ENCODE peak calls at places on chromosomes 13 and 19, in eight cellular contexts. One of them, this sample, is unnamed.

GRCh38 chr13:44465318-44465717 is 91.7 kb downstream of the SERP2 start:
- DNase-seq in adrenal gland: no peak
- DNase-seq in suprapubic skin: no peak
- DNase-seq in tibial nerve: no peak
- DNase-seq in stomach: no peak
- DNase-seq in transverse colon: no peak
- DNase-seq in gastrocnemius medialis: no peak
- DNase-seq in IMR-90: peak; percentile 55
- DNase-seq in this sample: no peak

GRCh38 chr13:18954254-18954653 is 227.4 kb downstream of the TUBA3C start:
- DNase-seq in adrenal gland: no peak
- DNase-seq in suprapubic skin: peak; percentile 60
- DNase-seq in tibial nerve: no peak
- DNase-seq in stomach: no peak
- DNase-seq in transverse colon: no peak
- DNase-seq in gastrocnemius medialis: no peak
- DNase-seq in IMR-90: no peak
- DNase-seq in this sample: no peak

GRCh38 chr19:23311551-23311950 is 61.4 kb upstream of the ZNF724 start:
- DNase-seq in adrenal gland: no peak
- DNase-seq in suprapubic skin: no peak
- DNase-seq in tibial nerve: no peak
- DNase-seq in stomach: no peak
- DNase-seq in transverse colon: no peak
- DNase-seq in gastrocnemius medialis: no peak
- DNase-seq in IMR-90: no peak
- DNase-seq in this sample: no peak

GRCh38 chr19:31448221-31448657 is 99.0 kb upstream of the TSHZ3 start:
- DNase-seq in adrenal gland: peak; percentile 15
- DNase-seq in suprapubic skin: peak; percentile 69
- DNase-seq in tibial nerve: peak; percentile 15
- DNase-seq in stomach: peak; percentile 26
- DNase-seq in transverse colon: peak; percentile 29
- DNase-seq in gastrocnemius medialis: peak; percentile 27
- DNase-seq in IMR-90: peak; percentile 89
- DNase-seq in this sample: peak; percentile 27

GRCh38 chr19:3423183-3423829 is 56.9 kb downstream of the NFIC start:
- DNase-seq in adrenal gland: peak; percentile 77
- DNase-seq in suprapubic skin: no peak
- DNase-seq in tibial nerve: no peak
- DNase-seq in stomach: no peak
- DNase-seq in transverse colon: no peak
- DNase-seq in gastrocnemius medialis: no peak
- DNase-seq in IMR-90: peak; percentile 28
- DNase-seq in this sample: no peak

GRCh38 chr13:97976551-97977375 is 23.3 kb downstream of the IPO5 start:
- DNase-seq in adrenal gland: peak; percentile 4
- DNase-seq in suprapubic skin: peak; percentile 68
- DNase-seq in tibial nerve: no peak
- DNase-seq in stomach: no peak
- DNase-seq in transverse colon: peak; percentile 16
- DNase-seq in gastrocnemius medialis: no peak
- DNase-seq in IMR-90: no peak
- DNase-seq in this sample: no peak

GRCh38 chr13:112888238-112889111 is 80.5 kb upstream of the MCF2L start:
- DNase-seq in adrenal gland: no peak
- DNase-seq in suprapubic skin: no peak
- DNase-seq in tibial nerve: no peak
- DNase-seq in stomach: no peak
- DNase-seq in transverse colon: no peak
- DNase-seq in gastrocnemius medialis: no peak
- DNase-seq in IMR-90: no peak
- DNase-seq in this sample: no peak

GRCh38 chr13:77737583-77738200 is 40.2 kb downstream of the SLAIN1 start:
- DNase-seq in adrenal gland: no peak
- DNase-seq in suprapubic skin: no peak
- DNase-seq in tibial nerve: no peak
- DNase-seq in stomach: no peak
- DNase-seq in transverse colon: no peak
- DNase-seq in gastrocnemius medialis: no peak
- DNase-seq in IMR-90: no peak
- DNase-seq in this sample: no peak

GRCh38 chr19:1361601-1362384 is 21.9 kb upstream of the NDUFS7 start:
- DNase-seq in adrenal gland: no peak
- DNase-seq in suprapubic skin: no peak
- DNase-seq in tibial nerve: no peak
- DNase-seq in stomach: no peak
- DNase-seq in transverse colon: no peak
- DNase-seq in gastrocnemius medialis: no peak
- DNase-seq in IMR-90: peak; percentile 78
- DNase-seq in this sample: no peak

GRCh38 chr19:1360818-1361461 is 22.8 kb upstream of the NDUFS7 start:
- DNase-seq in adrenal gland: peak; percentile 72
- DNase-seq in suprapubic skin: no peak
- DNase-seq in tibial nerve: peak; percentile 55
- DNase-seq in stomach: no peak
- DNase-seq in transverse colon: peak; percentile 35
- DNase-seq in gastrocnemius medialis: no peak
- DNase-seq in IMR-90: peak; percentile 79
- DNase-seq in this sample: peak; percentile 47

GRCh38 chr19:1362385-1363257 is 21.1 kb upstream of the NDUFS7 start:
- DNase-seq in adrenal gland: no peak
- DNase-seq in suprapubic skin: no peak
- DNase-seq in tibial nerve: no peak
- DNase-seq in stomach: no peak
- DNase-seq in transverse colon: no peak
- DNase-seq in gastrocnemius medialis: no peak
- DNase-seq in IMR-90: no peak
- DNase-seq in this sample: no peak

GRCh38 chr19:1357695-1358094 is 26.0 kb upstream of the NDUFS7 start:
- DNase-seq in adrenal gland: no peak
- DNase-seq in suprapubic skin: no peak
- DNase-seq in tibial nerve: no peak
- DNase-seq in stomach: no peak
- DNase-seq in transverse colon: no peak
- DNase-seq in gastrocnemius medialis: no peak
- DNase-seq in IMR-90: no peak
- DNase-seq in this sample: no peak

GRCh38 chr19:1360126-1360817 is 23.4 kb upstream of the NDUFS7 start:
- DNase-seq in adrenal gland: no peak
- DNase-seq in suprapubic skin: no peak
- DNase-seq in tibial nerve: no peak
- DNase-seq in stomach: no peak
- DNase-seq in transverse colon: no peak
- DNase-seq in gastrocnemius medialis: no peak
- DNase-seq in IMR-90: no peak
- DNase-seq in this sample: no peak
- H3K4me3 ChIP-seq in adrenal gland: no peak overlapping the region
- H3K4me3 ChIP-seq in suprapubic skin: peak overlapping the region; percentile 33
- H3K4me3 ChIP-seq in tibial nerve: no peak overlapping the region
- H3K4me3 ChIP-seq in stomach: no peak overlapping the region
- H3K4me3 ChIP-seq in transverse colon: peak overlapping the region; percentile 18
- H3K4me3 ChIP-seq in gastrocnemius medialis: no peak overlapping the region
- H3K4me3 ChIP-seq in IMR-90: no peak overlapping the region
- H3K4me3 ChIP-seq in this sample: no peak overlapping the region

GRCh38 chr13:26051231-26052135 is at the start of gene SHISA2:
- DNase-seq in adrenal gland: peak; percentile 10
- DNase-seq in suprapubic skin: no peak
- DNase-seq in tibial nerve: no peak
- DNase-seq in stomach: peak; percentile 45
- DNase-seq in transverse colon: no peak
- DNase-seq in gastrocnemius medialis: no peak
- DNase-seq in IMR-90: peak; percentile 31
- DNase-seq in this sample: no peak

GRCh38 chr13:26052136-26052736 is 420 bp upstream of the SHISA2 start:
- DNase-seq in adrenal gland: no peak
- DNase-seq in suprapubic skin: no peak
- DNase-seq in tibial nerve: no peak
- DNase-seq in stomach: no peak
- DNase-seq in transverse colon: no peak
- DNase-seq in gastrocnemius medialis: no peak
- DNase-seq in IMR-90: no peak
- DNase-seq in this sample: no peak

GRCh38 chr13:26048745-26049144 is 3.1 kb downstream of the SHISA2 start:
- DNase-seq in adrenal gland: no peak
- DNase-seq in suprapubic skin: no peak
- DNase-seq in tibial nerve: no peak
- DNase-seq in stomach: no peak
- DNase-seq in transverse colon: no peak
- DNase-seq in gastrocnemius medialis: no peak
- DNase-seq in IMR-90: no peak
- DNase-seq in this sample: no peak

GRCh38 chr13:26053418-26053980 is 1.7 kb upstream of the SHISA2 start:
- DNase-seq in adrenal gland: no peak
- DNase-seq in suprapubic skin: no peak
- DNase-seq in tibial nerve: no peak
- DNase-seq in stomach: no peak
- DNase-seq in transverse colon: no peak
- DNase-seq in gastrocnemius medialis: no peak
- DNase-seq in IMR-90: no peak
- DNase-seq in this sample: no peak

DNA sequence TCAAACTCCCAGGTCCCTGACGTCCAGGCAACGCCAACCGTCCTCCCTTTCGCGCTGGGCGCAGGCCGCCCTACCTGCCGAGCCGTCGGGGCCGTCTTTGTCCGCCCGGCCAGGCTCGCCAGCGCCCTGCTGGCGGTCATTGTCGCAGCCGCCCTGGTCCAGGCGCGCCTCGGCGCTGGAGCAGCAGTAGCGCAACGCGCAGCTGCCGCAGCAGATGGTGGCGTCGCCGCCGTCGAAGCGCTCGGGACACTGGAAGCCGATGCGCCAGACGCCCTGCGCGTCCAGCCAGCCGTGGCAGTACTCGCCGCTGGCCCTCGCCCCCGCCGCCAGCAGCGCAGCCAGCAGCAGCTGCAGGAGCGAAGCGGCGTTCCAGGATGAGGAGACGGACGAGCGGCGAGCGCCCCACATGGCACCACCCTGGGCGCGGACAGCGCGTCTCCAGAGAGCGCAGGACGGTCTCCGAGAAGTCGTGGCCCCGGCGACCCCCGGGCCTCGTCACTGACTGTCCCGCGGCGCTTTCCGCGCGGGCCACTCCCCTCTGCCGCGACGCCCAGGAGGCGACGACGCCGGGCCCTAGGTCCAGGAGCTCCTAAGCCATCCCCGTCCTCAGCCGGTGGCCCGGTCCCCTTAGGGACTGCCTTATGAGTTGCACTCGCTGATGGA is 1.1 kb downstream of the SHISA2 start:
- DNase-seq in adrenal gland: no peak
- DNase-seq in suprapubic skin: no peak
- DNase-seq in tibial nerve: no peak
- DNase-seq in stomach: peak; percentile 49
- DNase-seq in transverse colon: no peak
- DNase-seq in gastrocnemius medialis: peak; percentile 20
- DNase-seq in IMR-90: no peak
- DNase-seq in this sample: no peak
- TF ChIP-seq CTCF in adrenal gland: no peak
- TF ChIP-seq CTCF in suprapubic skin: no peak
- TF ChIP-seq CTCF in tibial nerve: no peak
- TF ChIP-seq CTCF in stomach: no peak
- TF ChIP-seq CTCF in transverse colon: no peak
- TF ChIP-seq CTCF in gastrocnemius medialis: no peak
- TF ChIP-seq CTCF in IMR-90: no peak
- TF ChIP-seq CTCF in this sample: no peak

DNA sequence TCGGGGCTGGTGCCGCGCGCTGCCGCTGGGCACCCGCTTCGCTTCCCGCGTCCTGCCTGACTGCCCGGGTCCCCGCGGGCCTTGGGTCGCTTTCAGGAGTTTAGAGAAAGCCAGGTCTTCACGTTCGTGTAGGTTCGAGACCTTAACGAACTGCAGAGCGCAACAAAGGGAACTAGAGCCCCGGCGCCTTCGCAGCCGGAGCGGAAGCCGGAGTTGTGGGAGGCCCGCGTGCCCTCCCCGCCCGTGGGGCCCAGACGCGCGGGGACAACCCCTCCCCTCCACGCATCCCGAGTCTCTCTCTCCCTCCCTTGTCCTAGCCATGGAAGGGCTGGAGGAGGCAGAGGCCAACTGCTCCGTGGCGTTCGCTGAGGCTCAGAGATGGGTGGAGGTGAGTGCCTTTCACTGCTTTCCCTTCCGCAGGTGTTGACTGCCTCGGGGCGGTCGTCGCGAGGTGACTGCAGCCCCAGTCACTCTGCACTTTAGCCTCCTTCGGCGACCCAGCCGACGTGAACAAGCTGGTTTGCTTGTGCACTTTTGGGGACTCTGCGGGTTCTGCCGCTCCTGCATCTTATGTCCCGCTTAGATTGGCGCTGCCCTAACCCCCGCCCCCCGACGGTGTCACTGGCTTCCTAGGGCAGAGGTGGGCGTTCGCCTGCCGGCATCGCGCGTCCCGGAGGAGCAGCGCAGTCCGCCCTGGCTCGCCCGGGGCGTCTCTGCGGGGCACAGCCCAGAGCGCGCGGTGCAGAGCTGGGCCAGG is 387 bp downstream of the LMO7 start:
- DNase-seq in adrenal gland: peak; percentile 8
- DNase-seq in suprapubic skin: no peak
- DNase-seq in tibial nerve: no peak
- DNase-seq in stomach: no peak
- DNase-seq in transverse colon: peak; percentile 25
- DNase-seq in gastrocnemius medialis: no peak
- DNase-seq in IMR-90: peak; percentile 46
- DNase-seq in this sample: no peak
- TF ChIP-seq POLR2A in adrenal gland: no peak
- TF ChIP-seq POLR2A in suprapubic skin: no peak
- TF ChIP-seq POLR2A in tibial nerve: no peak
- TF ChIP-seq POLR2A in stomach: no peak
- TF ChIP-seq POLR2A in transverse colon: no peak
- TF ChIP-seq POLR2A in gastrocnemius medialis: no peak
- TF ChIP-seq POLR2A in IMR-90: no peak
- TF ChIP-seq POLR2A in this sample: no peak

GRCh38 chr13:106129993-106130392 is 405.5 kb downstream of the EFNB2 start:
- DNase-seq in adrenal gland: no peak
- DNase-seq in suprapubic skin: no peak
- DNase-seq in tibial nerve: no peak
- DNase-seq in stomach: no peak
- DNase-seq in transverse colon: no peak
- DNase-seq in gastrocnemius medialis: no peak
- DNase-seq in IMR-90: no peak
- DNase-seq in this sample: no peak

GRCh38 chr13:106133025-106133424 is 402.4 kb downstream of the EFNB2 start:
- DNase-seq in adrenal gland: no peak
- DNase-seq in suprapubic skin: no peak
- DNase-seq in tibial nerve: no peak
- DNase-seq in stomach: no peak
- DNase-seq in transverse colon: no peak
- DNase-seq in gastrocnemius medialis: no peak
- DNase-seq in IMR-90: peak; percentile 81
- DNase-seq in this sample: no peak

GRCh38 chr13:106132216-106132615 is 403.2 kb downstream of the EFNB2 start:
- DNase-seq in adrenal gland: no peak
- DNase-seq in suprapubic skin: no peak
- DNase-seq in tibial nerve: no peak
- DNase-seq in stomach: no peak
- DNase-seq in transverse colon: no peak
- DNase-seq in gastrocnemius medialis: no peak
- DNase-seq in IMR-90: no peak
- DNase-seq in this sample: no peak

DNA sequence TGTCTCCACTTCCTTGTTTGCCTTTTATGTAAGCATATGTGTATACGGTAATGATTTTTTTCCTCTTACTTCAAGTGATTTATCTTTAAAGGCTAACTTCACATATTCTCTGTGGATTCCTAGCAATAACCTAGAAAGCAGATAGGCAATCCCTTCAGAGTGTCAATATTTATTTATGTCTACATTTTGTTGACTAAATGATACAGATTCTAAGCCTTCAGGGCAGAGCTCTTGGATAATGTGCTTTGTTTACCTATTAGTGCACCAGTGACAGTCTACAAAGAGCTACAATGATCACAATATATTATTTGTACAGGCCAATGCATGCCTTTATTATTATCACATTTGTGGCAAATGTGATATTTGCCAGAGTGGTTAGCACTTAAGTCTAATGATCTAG is 406.2 kb downstream of the EFNB2 start:
- DNase-seq in adrenal gland: no peak
- DNase-seq in suprapubic skin: no peak
- DNase-seq in tibial nerve: no peak
- DNase-seq in stomach: no peak
- DNase-seq in transverse colon: no peak
- DNase-seq in gastrocnemius medialis: no peak
- DNase-seq in IMR-90: no peak
- DNase-seq in this sample: no peak
- H3K4me3 ChIP-seq in adrenal gland: no peak overlapping the region
- H3K4me3 ChIP-seq in suprapubic skin: no peak overlapping the region
- H3K4me3 ChIP-seq in tibial nerve: no peak overlapping the region
- H3K4me3 ChIP-seq in stomach: no peak overlapping the region
- H3K4me3 ChIP-seq in transverse colon: no peak overlapping the region
- H3K4me3 ChIP-seq in gastrocnemius medialis: no peak overlapping the region
- H3K4me3 ChIP-seq in IMR-90: no peak overlapping the region
- H3K4me3 ChIP-seq in this sample: no peak overlapping the region

This sample was measured in lower leg skin.